ENCODE peak calls at places on chromosomes 16 and 17, in four cellular contexts. One of them, this sample, is unnamed.

GRCh38 chr17:48608921-48609505 is 1.8 kb downstream of the HOXB7 start:
- DNase-seq in left ventricle myocardium inferior: no peak
- DNase-seq in upper lobe of right lung: no peak
- DNase-seq in body of pancreas: no peak
- DNase-seq in this sample: no peak

GRCh38 chr16:19524356-19524865 is 669 bp downstream of the CCP110 start:
- DNase-seq in left ventricle myocardium inferior: no peak
- DNase-seq in upper lobe of right lung: no peak
- DNase-seq in body of pancreas: no peak
- DNase-seq in this sample: no peak

GRCh38 chr17:71966459-71967313 is 154.1 kb upstream of the SOX9 start:
- DNase-seq in left ventricle myocardium inferior: peak; percentile 27
- DNase-seq in upper lobe of right lung: no peak
- DNase-seq in body of pancreas: no peak
- DNase-seq in this sample: no peak

GRCh38 chr16:8103649-8104289 is 486.5 kb downstream of the TMEM114 start:
- DNase-seq in left ventricle myocardium inferior: no peak
- DNase-seq in upper lobe of right lung: peak; percentile 69
- DNase-seq in body of pancreas: no peak
- DNase-seq in this sample: no peak

GRCh38 chr16:13999071-13999894 is 71.8 kb upstream of the MRTFB start:
- DNase-seq in left ventricle myocardium inferior: no peak
- DNase-seq in upper lobe of right lung: no peak
- DNase-seq in body of pancreas: no peak
- DNase-seq in this sample: no peak

GRCh38 chr16:69893086-69893485 is 58.0 kb upstream of the CLEC18A start:
- DNase-seq in left ventricle myocardium inferior: no peak
- DNase-seq in upper lobe of right lung: no peak
- DNase-seq in body of pancreas: no peak
- DNase-seq in this sample: no peak

GRCh38 chr16:8869212-8869987 is 594 bp upstream of the CARHSP1 start:
- DNase-seq in left ventricle myocardium inferior: no peak
- DNase-seq in upper lobe of right lung: no peak
- DNase-seq in body of pancreas: no peak
- DNase-seq in this sample: no peak

GRCh38 chr17:82548681-82549303 is 29.3 kb downstream of the FOXK2 start:
- DNase-seq in left ventricle myocardium inferior: peak; percentile 43
- DNase-seq in upper lobe of right lung: no peak
- DNase-seq in body of pancreas: no peak
- DNase-seq in this sample: no peak

GRCh38 chr17:4510615-4510941 is 11.9 kb downstream of the SPNS2 start:
- DNase-seq in left ventricle myocardium inferior: no peak
- DNase-seq in upper lobe of right lung: no peak
- DNase-seq in body of pancreas: no peak
- DNase-seq in this sample: no peak

GRCh38 chr17:54992797-54993639 is 24.5 kb downstream of the STXBP4 start:
- DNase-seq in left ventricle myocardium inferior: no peak
- DNase-seq in upper lobe of right lung: no peak
- DNase-seq in body of pancreas: no peak
- DNase-seq in this sample: no peak

GRCh38 chr17:63381101-63381729 is 64.9 kb downstream of the CYB561 start:
- DNase-seq in left ventricle myocardium inferior: no peak
- DNase-seq in upper lobe of right lung: no peak
- DNase-seq in body of pancreas: no peak
- DNase-seq in this sample: no peak

GRCh38 chr17:64009571-64010402 is 10.6 kb downstream of the ICAM2 start:
- DNase-seq in left ventricle myocardium inferior: no peak
- DNase-seq in upper lobe of right lung: no peak
- DNase-seq in body of pancreas: no peak
- DNase-seq in this sample: no peak

GRCh38 chr17:50607522-50607921 is 27.2 kb upstream of the ABCC3 start:
- DNase-seq in left ventricle myocardium inferior: no peak
- DNase-seq in upper lobe of right lung: no peak
- DNase-seq in body of pancreas: no peak
- DNase-seq in this sample: no peak

GRCh38 chr16:80947239-80947638 is 59.4 kb downstream of the CMC2 start:
- DNase-seq in left ventricle myocardium inferior: no peak
- DNase-seq in upper lobe of right lung: no peak
- DNase-seq in body of pancreas: no peak
- DNase-seq in this sample: no peak

GRCh38 chr16:80947708-80948615 is 58.7 kb downstream of the CMC2 start:
- DNase-seq in left ventricle myocardium inferior: no peak
- DNase-seq in upper lobe of right lung: no peak
- DNase-seq in body of pancreas: no peak
- DNase-seq in this sample: no peak

GRCh38 chr16:80948886-80949502 is 57.7 kb downstream of the CMC2 start:
- DNase-seq in left ventricle myocardium inferior: peak; percentile 58
- DNase-seq in upper lobe of right lung: peak; percentile 70
- DNase-seq in body of pancreas: peak; percentile 79
- DNase-seq in this sample: peak; percentile 14

GRCh38 chr16:80946481-80946880 is 60.2 kb downstream of the CMC2 start:
- DNase-seq in left ventricle myocardium inferior: no peak
- DNase-seq in upper lobe of right lung: no peak
- DNase-seq in body of pancreas: no peak
- DNase-seq in this sample: no peak
- H3K27ac ChIP-seq in left ventricle myocardium inferior: no peak overlapping the region
- H3K27ac ChIP-seq in upper lobe of right lung: no peak overlapping the region
- H3K27ac ChIP-seq in body of pancreas: no peak overlapping the region
- H3K27ac ChIP-seq in this sample: no peak overlapping the region

GRCh38 chr17:9878791-9879525 is 26.1 kb downstream of the RCVRN start:
- DNase-seq in left ventricle myocardium inferior: no peak
- DNase-seq in upper lobe of right lung: no peak
- DNase-seq in body of pancreas: no peak
- DNase-seq in this sample: no peak
- TF ChIP-seq CTCF in left ventricle myocardium inferior: no peak
- TF ChIP-seq CTCF in upper lobe of right lung: no peak
- TF ChIP-seq CTCF in body of pancreas: no peak
- TF ChIP-seq CTCF in this sample: no peak

DNA sequence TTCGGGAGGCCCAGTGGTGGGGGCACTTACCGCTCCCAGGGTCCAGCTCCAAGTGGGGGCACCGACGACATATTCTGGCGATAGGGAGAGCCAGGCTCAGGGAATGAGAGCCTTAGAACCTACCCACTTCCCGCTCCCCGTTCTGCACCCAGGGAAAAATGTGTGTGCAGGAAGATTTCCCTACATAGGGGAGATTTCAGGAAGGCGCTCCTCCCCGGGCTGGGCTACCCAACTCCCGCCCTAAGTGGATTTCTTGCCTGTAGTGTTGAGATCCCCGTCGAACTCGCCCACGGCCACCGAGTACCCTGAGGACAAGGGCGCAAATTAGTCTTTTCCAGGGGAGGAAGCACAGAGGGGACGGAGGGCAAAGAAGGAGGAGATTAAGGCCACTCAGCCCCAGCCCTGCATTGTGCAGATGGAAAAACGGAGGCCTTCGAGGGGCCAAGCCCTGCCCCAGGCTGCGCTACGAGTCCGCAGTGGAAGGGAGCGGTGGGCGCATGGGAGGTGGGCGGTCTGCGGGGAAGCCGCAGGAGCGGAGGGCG is 5.1 kb downstream of the ITGA2B start:
- DNase-seq in left ventricle myocardium inferior: no peak
- DNase-seq in upper lobe of right lung: no peak
- DNase-seq in body of pancreas: no peak
- DNase-seq in this sample: no peak
- H3K4me3 ChIP-seq in left ventricle myocardium inferior: peak overlapping the region; percentile 72
- H3K4me3 ChIP-seq in upper lobe of right lung: no peak overlapping the region
- H3K4me3 ChIP-seq in body of pancreas: no peak overlapping the region
- H3K4me3 ChIP-seq in this sample: no peak overlapping the region

GRCh38 chr16:20931066-20931465 is 30.5 kb downstream of the LYRM1 start:
- DNase-seq in left ventricle myocardium inferior: no peak
- DNase-seq in upper lobe of right lung: no peak
- DNase-seq in body of pancreas: no peak
- DNase-seq in this sample: no peak

GRCh38 chr16:20925780-20926179 is 25.2 kb downstream of the LYRM1 start:
- DNase-seq in left ventricle myocardium inferior: no peak
- DNase-seq in upper lobe of right lung: no peak
- DNase-seq in body of pancreas: no peak
- DNase-seq in this sample: no peak

GRCh38 chr16:20923876-20924275 is 23.3 kb downstream of the LYRM1 start:
- DNase-seq in left ventricle myocardium inferior: no peak
- DNase-seq in upper lobe of right lung: no peak
- DNase-seq in body of pancreas: no peak
- DNase-seq in this sample: no peak

GRCh38 chr16:20933589-20933988 is 33.0 kb downstream of the LYRM1 start:
- DNase-seq in left ventricle myocardium inferior: no peak
- DNase-seq in upper lobe of right lung: no peak
- DNase-seq in body of pancreas: no peak
- DNase-seq in this sample: no peak

DNA sequence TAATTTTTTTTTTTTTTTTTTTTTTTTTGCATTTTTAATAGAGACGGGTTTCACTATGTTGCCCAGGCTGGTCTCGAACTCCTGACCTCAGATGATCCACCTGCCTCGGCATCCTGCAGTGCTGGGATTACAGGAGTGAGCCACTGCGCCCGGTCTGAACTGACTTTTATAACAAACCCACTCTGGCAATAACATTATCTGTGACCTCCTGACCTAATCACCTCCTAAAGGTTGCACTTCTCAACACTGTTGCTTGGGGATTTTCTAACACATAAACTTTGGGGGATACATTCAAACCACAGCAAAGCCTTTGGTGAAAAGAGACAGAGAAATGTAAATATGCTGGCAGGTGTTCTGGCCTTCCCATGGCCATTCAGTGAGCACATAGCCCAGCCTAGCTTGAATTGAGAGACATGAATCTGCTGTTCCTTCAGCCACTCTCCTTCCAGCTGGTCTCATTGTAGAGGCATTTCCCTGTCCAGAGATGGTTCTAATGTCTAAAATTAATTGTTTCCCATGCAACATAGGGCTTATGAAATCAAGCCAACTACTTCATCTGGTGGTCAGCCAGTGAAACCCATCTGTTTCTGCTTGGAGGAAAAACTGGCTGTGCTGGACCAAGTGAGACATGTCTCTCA is 28.3 kb downstream of the LYRM1 start:
- DNase-seq in left ventricle myocardium inferior: no peak
- DNase-seq in upper lobe of right lung: no peak
- DNase-seq in body of pancreas: no peak
- DNase-seq in this sample: no peak
- H3K27ac ChIP-seq in left ventricle myocardium inferior: peak overlapping the region; percentile 85
- H3K27ac ChIP-seq in upper lobe of right lung: no peak overlapping the region
- H3K27ac ChIP-seq in body of pancreas: no peak overlapping the region
- H3K27ac ChIP-seq in this sample: no peak overlapping the region

DNA sequence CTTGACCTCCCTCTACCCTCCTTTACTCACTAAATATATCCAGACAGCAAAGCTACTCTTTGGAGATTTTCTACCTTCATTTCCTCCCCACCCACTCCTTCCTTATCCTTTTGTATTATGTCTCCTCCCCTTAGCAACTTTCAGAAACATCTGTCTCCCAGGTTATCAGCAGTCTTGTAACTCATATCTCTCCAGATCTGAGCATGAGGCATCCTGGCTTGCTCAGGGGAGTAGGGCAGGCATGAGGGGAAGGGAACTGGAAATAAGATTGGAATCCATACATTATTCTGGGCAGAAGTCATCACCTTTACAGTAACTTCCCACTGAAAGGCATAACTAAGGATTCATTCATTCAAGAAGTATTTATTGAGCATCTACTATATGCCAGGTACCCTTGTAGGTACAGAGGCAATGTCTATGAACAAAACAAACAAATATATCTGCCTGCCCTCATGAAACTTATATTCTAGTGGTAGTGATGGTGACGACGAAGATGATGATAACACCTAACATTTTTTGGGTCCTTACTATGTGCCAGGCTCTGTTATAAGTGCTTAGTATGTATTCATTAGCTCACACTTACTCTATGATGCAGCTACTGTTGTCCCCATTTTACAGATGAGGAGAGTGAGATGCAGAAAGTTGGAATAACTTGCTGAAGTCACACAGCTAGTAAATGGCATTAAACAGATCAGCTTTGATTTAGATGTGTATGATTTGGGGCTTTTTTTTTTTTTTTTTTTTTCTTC is 123.9 kb upstream of the CACNG3 start:
- DNase-seq in left ventricle myocardium inferior: no peak
- DNase-seq in upper lobe of right lung: no peak
- DNase-seq in body of pancreas: no peak
- DNase-seq in this sample: no peak
- TF ChIP-seq CTCF in left ventricle myocardium inferior: no peak
- TF ChIP-seq CTCF in upper lobe of right lung: no peak
- TF ChIP-seq CTCF in body of pancreas: no peak
- TF ChIP-seq CTCF in this sample: no peak

GRCh38 chr17:1786708-1787107 is 24.8 kb downstream of the SERPINF1 start:
- DNase-seq in left ventricle myocardium inferior: no peak
- DNase-seq in upper lobe of right lung: no peak
- DNase-seq in body of pancreas: no peak
- DNase-seq in this sample: no peak

GRCh38 chr17:1782171-1782567 is 20.3 kb downstream of the SERPINF1 start:
- DNase-seq in left ventricle myocardium inferior: no peak
- DNase-seq in upper lobe of right lung: no peak
- DNase-seq in body of pancreas: no peak
- DNase-seq in this sample: no peak

GRCh38 chr17:1783834-1784611 is 22.2 kb downstream of the SERPINF1 start:
- DNase-seq in left ventricle myocardium inferior: peak; percentile 75
- DNase-seq in upper lobe of right lung: peak; percentile 85
- DNase-seq in body of pancreas: peak; percentile 56
- DNase-seq in this sample: no peak

GRCh38 chr17:1785925-1786324 is 24.1 kb downstream of the SERPINF1 start:
- DNase-seq in left ventricle myocardium inferior: peak; percentile 52
- DNase-seq in upper lobe of right lung: no peak
- DNase-seq in body of pancreas: no peak
- DNase-seq in this sample: no peak

DNA sequence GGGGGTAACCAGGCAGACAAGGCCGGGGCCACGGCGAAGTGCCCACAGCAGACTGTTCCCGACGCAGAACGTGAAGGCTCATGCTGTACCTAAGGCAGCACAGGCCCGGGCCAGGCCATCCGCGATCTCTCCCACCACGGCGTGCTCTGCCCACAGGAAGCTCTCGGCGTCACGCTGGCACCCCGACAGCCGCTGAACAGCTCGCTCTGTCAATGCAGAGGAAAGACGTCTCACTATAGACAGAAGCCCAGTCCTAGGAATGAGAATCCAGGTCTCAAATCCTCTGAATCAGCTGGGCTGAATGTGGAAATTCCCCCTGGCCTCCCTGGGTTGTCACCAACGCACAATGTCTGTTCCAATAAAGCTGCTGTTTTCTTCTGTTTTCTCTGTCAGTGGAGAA is 21.4 kb downstream of the SERPINF1 start:
- DNase-seq in left ventricle myocardium inferior: no peak
- DNase-seq in upper lobe of right lung: peak; percentile 80
- DNase-seq in body of pancreas: no peak
- DNase-seq in this sample: no peak
- H3K4me3 ChIP-seq in left ventricle myocardium inferior: peak overlapping the region; percentile 43
- H3K4me3 ChIP-seq in upper lobe of right lung: peak overlapping the region; percentile 12
- H3K4me3 ChIP-seq in body of pancreas: no peak overlapping the region
- H3K4me3 ChIP-seq in this sample: no peak overlapping the region

This sample was measured in CD8-positive, alpha-beta T cell.